ENCODE peak calls at places on chromosomes 3 and 15, in nine cellular contexts. One of them, this sample, is unnamed.

GRCh38 chr15:60720493-60721231 is 241.7 kb upstream of the ICE2 start:
- DNase-seq in adrenal gland: no peak
- DNase-seq in hepatocyte: no peak
- DNase-seq in heart left ventricle: no peak
- DNase-seq in MM.1S: no peak
- DNase-seq in psoas muscle: no peak
- DNase-seq in K562: no peak
- DNase-seq in Panc1: no peak
- DNase-seq in upper lobe of right lung: no peak
- DNase-seq in this sample: no peak

GRCh38 chr3:168165390-168166269 is 69.9 kb upstream of the GOLIM4 start:
- DNase-seq in adrenal gland: peak
- DNase-seq in hepatocyte: peak
- DNase-seq in heart left ventricle: peak
- DNase-seq in MM.1S: peak
- DNase-seq in psoas muscle: peak
- DNase-seq in K562: peak
- DNase-seq in Panc1: peak
- DNase-seq in upper lobe of right lung: no peak
- DNase-seq in this sample: peak

GRCh38 chr3:94256888-94257813 is 194.3 kb downstream of the NSUN3 start:
- DNase-seq in adrenal gland: no peak
- DNase-seq in hepatocyte: no peak
- DNase-seq in heart left ventricle: no peak
- DNase-seq in MM.1S: no peak
- DNase-seq in psoas muscle: no peak
- DNase-seq in K562: no peak
- DNase-seq in Panc1: no peak
- DNase-seq in upper lobe of right lung: no peak
- DNase-seq in this sample: no peak

GRCh38 chr3:13143381-13144004 is 70.3 kb upstream of the IQSEC1 start:
- DNase-seq in adrenal gland: no peak
- DNase-seq in hepatocyte: no peak
- DNase-seq in heart left ventricle: no peak
- DNase-seq in MM.1S: no peak
- DNase-seq in psoas muscle: no peak
- DNase-seq in K562: peak
- DNase-seq in Panc1: no peak
- DNase-seq in upper lobe of right lung: peak
- DNase-seq in this sample: no peak

GRCh38 chr3:19901918-19902317 is 32.1 kb downstream of the EFHB start:
- DNase-seq in adrenal gland: no peak
- DNase-seq in hepatocyte: no peak
- DNase-seq in heart left ventricle: no peak
- DNase-seq in MM.1S: no peak
- DNase-seq in psoas muscle: no peak
- DNase-seq in K562: no peak
- DNase-seq in Panc1: no peak
- DNase-seq in upper lobe of right lung: no peak
- DNase-seq in this sample: no peak

GRCh38 chr3:32438596-32439344 is 47.1 kb downstream of the CMTM7 start:
- DNase-seq in adrenal gland: no peak
- DNase-seq in hepatocyte: no peak
- DNase-seq in heart left ventricle: no peak
- DNase-seq in MM.1S: peak
- DNase-seq in psoas muscle: no peak
- DNase-seq in K562: no peak
- DNase-seq in Panc1: no peak
- DNase-seq in upper lobe of right lung: no peak
- DNase-seq in this sample: no peak

GRCh38 chr3:31777887-31778286 is 203.2 kb downstream of the OSBPL10 start:
- DNase-seq in adrenal gland: no peak
- DNase-seq in hepatocyte: no peak
- DNase-seq in heart left ventricle: no peak
- DNase-seq in MM.1S: no peak
- DNase-seq in psoas muscle: no peak
- DNase-seq in K562: no peak
- DNase-seq in Panc1: no peak
- DNase-seq in upper lobe of right lung: no peak
- DNase-seq in this sample: no peak

GRCh38 chr3:146818301-146818700 is 213.2 kb upstream of the PLSCR5 start:
- DNase-seq in adrenal gland: no peak
- DNase-seq in hepatocyte: no peak
- DNase-seq in heart left ventricle: no peak
- DNase-seq in MM.1S: no peak
- DNase-seq in psoas muscle: no peak
- DNase-seq in K562: no peak
- DNase-seq in Panc1: no peak
- DNase-seq in upper lobe of right lung: no peak
- DNase-seq in this sample: no peak

GRCh38 chr3:52547143-52547542 is 10.7 kb downstream of the UQCC5 start:
- DNase-seq in adrenal gland: no peak
- DNase-seq in hepatocyte: no peak
- DNase-seq in heart left ventricle: no peak
- DNase-seq in MM.1S: peak
- DNase-seq in psoas muscle: no peak
- DNase-seq in K562: no peak
- DNase-seq in Panc1: no peak
- DNase-seq in upper lobe of right lung: no peak
- DNase-seq in this sample: no peak

GRCh38 chr3:144496116-144496835 is 524.7 kb downstream of the DIPK2A start:
- DNase-seq in adrenal gland: no peak
- DNase-seq in hepatocyte: no peak
- DNase-seq in heart left ventricle: no peak
- DNase-seq in MM.1S: no peak
- DNase-seq in psoas muscle: no peak
- DNase-seq in K562: no peak
- DNase-seq in Panc1: no peak
- DNase-seq in upper lobe of right lung: no peak
- DNase-seq in this sample: no peak

GRCh38 chr15:70278644-70279043 is 180.9 kb upstream of the TLE3 start:
- DNase-seq in adrenal gland: no peak
- DNase-seq in hepatocyte: no peak
- DNase-seq in heart left ventricle: peak
- DNase-seq in MM.1S: no peak
- DNase-seq in psoas muscle: no peak
- DNase-seq in K562: no peak
- DNase-seq in Panc1: no peak
- DNase-seq in upper lobe of right lung: peak
- DNase-seq in this sample: no peak

GRCh38 chr3:53668872-53669271 is 174.5 kb downstream of the CACNA1D start:
- DNase-seq in adrenal gland: no peak
- DNase-seq in hepatocyte: no peak
- DNase-seq in heart left ventricle: no peak
- DNase-seq in MM.1S: no peak
- DNase-seq in psoas muscle: no peak
- DNase-seq in K562: peak
- DNase-seq in Panc1: no peak
- DNase-seq in upper lobe of right lung: no peak
- DNase-seq in this sample: no peak

GRCh38 chr3:59908700-59909099 is 858.9 kb upstream of the CFAP20DC start:
- DNase-seq in adrenal gland: no peak
- DNase-seq in hepatocyte: no peak
- DNase-seq in heart left ventricle: no peak
- DNase-seq in MM.1S: no peak
- DNase-seq in psoas muscle: no peak
- DNase-seq in K562: no peak
- DNase-seq in Panc1: no peak
- DNase-seq in upper lobe of right lung: no peak
- DNase-seq in this sample: no peak

DNA sequence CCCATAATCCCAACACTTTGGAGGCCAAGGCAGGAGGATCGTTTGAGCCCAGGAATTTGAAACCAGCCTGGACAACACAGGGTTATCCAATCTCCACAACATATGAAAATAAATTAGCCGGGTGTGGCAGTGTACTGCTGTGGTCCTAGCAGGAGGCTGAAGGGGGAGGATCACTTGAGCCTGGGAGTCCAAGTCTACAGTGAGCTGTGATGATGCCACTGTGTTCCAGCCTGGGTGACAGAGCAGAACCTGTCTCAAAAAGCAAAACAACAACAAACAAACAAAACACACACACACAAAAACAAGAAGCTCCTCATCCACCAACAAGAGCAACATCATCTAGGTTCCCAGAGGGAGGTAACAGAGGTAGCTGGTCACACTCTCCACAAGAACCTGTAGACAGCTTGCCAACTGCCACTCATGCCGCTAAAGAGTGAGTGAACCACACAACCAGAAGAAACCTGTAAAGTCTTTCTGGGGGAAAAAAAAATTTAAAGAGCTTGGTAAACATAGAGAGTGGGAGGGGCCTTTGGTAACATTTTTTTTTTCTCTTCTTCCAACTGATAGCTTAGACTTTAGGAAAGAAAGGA is 34.7 kb downstream of the PTPN9 start:
- DNase-seq in adrenal gland: no peak
- DNase-seq in hepatocyte: no peak
- DNase-seq in heart left ventricle: no peak
- DNase-seq in MM.1S: no peak
- DNase-seq in psoas muscle: no peak
- DNase-seq in K562: no peak
- DNase-seq in Panc1: no peak
- DNase-seq in upper lobe of right lung: no peak
- DNase-seq in this sample: no peak
- H3K27ac ChIP-seq in adrenal gland: no peak
- H3K27ac ChIP-seq in hepatocyte: peak
- H3K27ac ChIP-seq in heart left ventricle: no peak
- H3K27ac ChIP-seq in MM.1S: no peak
- H3K27ac ChIP-seq in psoas muscle: no peak
- H3K27ac ChIP-seq in K562: no peak
- H3K27ac ChIP-seq in Panc1: no peak
- H3K27ac ChIP-seq in upper lobe of right lung: no peak
- H3K27ac ChIP-seq in this sample: no peak

GRCh38 chr15:35633677-35634076 is 87.7 kb upstream of the DPH6 start:
- DNase-seq in adrenal gland: no peak
- DNase-seq in hepatocyte: no peak
- DNase-seq in heart left ventricle: no peak
- DNase-seq in MM.1S: no peak
- DNase-seq in psoas muscle: no peak
- DNase-seq in K562: no peak
- DNase-seq in Panc1: no peak
- DNase-seq in upper lobe of right lung: no peak
- DNase-seq in this sample: no peak
- H3K27ac ChIP-seq in adrenal gland: no peak
- H3K27ac ChIP-seq in hepatocyte: no peak
- H3K27ac ChIP-seq in heart left ventricle: no peak
- H3K27ac ChIP-seq in MM.1S: no peak
- H3K27ac ChIP-seq in psoas muscle: no peak
- H3K27ac ChIP-seq in K562: no peak
- H3K27ac ChIP-seq in Panc1: no peak
- H3K27ac ChIP-seq in upper lobe of right lung: no peak
- H3K27ac ChIP-seq in this sample: no peak

GRCh38 chr3:158559504-158559903 is 11.5 kb upstream of the MLF1 start:
- DNase-seq in adrenal gland: no peak
- DNase-seq in hepatocyte: no peak
- DNase-seq in heart left ventricle: no peak
- DNase-seq in MM.1S: no peak
- DNase-seq in psoas muscle: no peak
- DNase-seq in K562: no peak
- DNase-seq in Panc1: no peak
- DNase-seq in upper lobe of right lung: no peak
- DNase-seq in this sample: no peak
- H3K27ac ChIP-seq in adrenal gland: no peak
- H3K27ac ChIP-seq in hepatocyte: no peak
- H3K27ac ChIP-seq in heart left ventricle: no peak
- H3K27ac ChIP-seq in MM.1S: no peak
- H3K27ac ChIP-seq in psoas muscle: no peak
- H3K27ac ChIP-seq in K562: no peak
- H3K27ac ChIP-seq in Panc1: no peak
- H3K27ac ChIP-seq in upper lobe of right lung: no peak
- H3K27ac ChIP-seq in this sample: no peak

GRCh38 chr3:43093974-43094373 is 11.9 kb downstream of the POMGNT2 start:
- DNase-seq in adrenal gland: no peak
- DNase-seq in hepatocyte: no peak
- DNase-seq in heart left ventricle: no peak
- DNase-seq in MM.1S: no peak
- DNase-seq in psoas muscle: no peak
- DNase-seq in K562: no peak
- DNase-seq in Panc1: no peak
- DNase-seq in upper lobe of right lung: no peak
- DNase-seq in this sample: no peak
- H3K27ac ChIP-seq in adrenal gland: no peak
- H3K27ac ChIP-seq in hepatocyte: no peak
- H3K27ac ChIP-seq in heart left ventricle: no peak
- H3K27ac ChIP-seq in MM.1S: no peak
- H3K27ac ChIP-seq in psoas muscle: no peak
- H3K27ac ChIP-seq in K562: no peak
- H3K27ac ChIP-seq in Panc1: no peak
- H3K27ac ChIP-seq in upper lobe of right lung: no peak
- H3K27ac ChIP-seq in this sample: no peak

DNA sequence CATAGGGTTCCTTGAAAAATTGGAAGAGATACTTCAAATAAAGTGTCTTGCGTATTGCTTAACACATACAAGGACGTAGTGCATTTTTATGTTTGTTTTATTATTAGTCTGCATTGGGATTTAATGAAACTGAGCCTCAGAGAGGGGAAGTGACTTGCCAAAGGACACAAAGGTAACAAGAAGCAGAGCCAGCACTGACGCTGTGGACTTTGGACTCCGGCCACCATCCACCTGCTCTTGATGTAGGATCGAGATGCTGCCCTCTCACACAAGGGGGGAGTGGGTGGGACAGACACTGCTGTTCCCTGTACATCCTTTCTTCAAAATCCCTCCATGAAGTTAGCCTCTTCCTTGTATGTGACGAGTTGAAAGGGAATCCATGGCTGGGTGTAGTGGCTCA is 435.4 kb upstream of the RGMA start:
- DNase-seq in adrenal gland: no peak
- DNase-seq in hepatocyte: no peak
- DNase-seq in heart left ventricle: no peak
- DNase-seq in MM.1S: no peak
- DNase-seq in psoas muscle: no peak
- DNase-seq in K562: no peak
- DNase-seq in Panc1: no peak
- DNase-seq in upper lobe of right lung: no peak
- DNase-seq in this sample: no peak
- H3K27ac ChIP-seq in adrenal gland: no peak
- H3K27ac ChIP-seq in hepatocyte: no peak
- H3K27ac ChIP-seq in heart left ventricle: no peak
- H3K27ac ChIP-seq in MM.1S: no peak
- H3K27ac ChIP-seq in psoas muscle: no peak
- H3K27ac ChIP-seq in K562: no peak
- H3K27ac ChIP-seq in Panc1: no peak
- H3K27ac ChIP-seq in upper lobe of right lung: no peak
- H3K27ac ChIP-seq in this sample: no peak

This sample was measured in caudate nucleus.